ENCODE peak calls at places on chromosomes 1 and 21, in five cellular contexts. J, T, A, C and K are unnamed samples.

GRCh38 chr1:239547987-239548386 is 161.6 kb downstream of the CHRM3 start:
- DNase-seq in C (no peak), A (no peak), J (no peak), T (no peak), K (no peak)

GRCh38 chr1:116489231-116489697 is 81.6 kb downstream of the CD58 start:
- DNase-seq in J (peak; percentile 46), T (peak; percentile 11), C (no peak), A (peak; percentile 84), K (no peak)

GRCh38 chr1:7403265-7404045 is 367.6 kb upstream of the VAMP3 start:
- DNase-seq in C (no peak), J (peak; percentile 19), A (peak; percentile 2), T (peak; percentile 34), K (peak; percentile 17)

GRCh38 chr1:101506541-101507164 is 269.8 kb downstream of the S1PR1 start:
- DNase-seq in A (peak; percentile 6), T (peak; percentile 35), J (no peak), C (no peak), K (no peak)

GRCh38 chr1:26922201-26922729 is 722 bp downstream of the NUDC start:
- DNase-seq in A (no peak), J (no peak), C (no peak), T (peak; percentile 29), K (no peak)

GRCh38 chr1:87428883-87429282 is 100.2 kb downstream of the LMO4 start:
- DNase-seq in J (no peak), T (no peak), C (no peak), A (no peak), K (no peak)

GRCh38 chr1:8394456-8395321 is 76.8 kb downstream of the SLC45A1 start:
- DNase-seq in A (no peak), J (no peak), T (no peak), C (no peak), K (no peak)

GRCh38 chr1:109770331-109771095 is 6.8 kb upstream of the EPS8L3 start:
- DNase-seq in J (peak; percentile 20), C (no peak), A (no peak), T (no peak), K (no peak)

GRCh38 chr21:27582946-27583270 is 616.0 kb upstream of the ADAMTS5 start:
- DNase-seq in T (no peak), C (no peak), J (no peak), A (no peak), K (no peak)

GRCh38 chr1:160837558-160838205 is 25.0 kb downstream of the CD244 start:
- DNase-seq in A (no peak), T (no peak), J (peak; percentile 50), C (peak; percentile 51), K (no peak)

GRCh38 chr1:69737527-69738176 is 169.9 kb downstream of the LRRC7 start:
- DNase-seq in T (peak; percentile 64), J (no peak), C (no peak), A (peak; percentile 15), K (peak; percentile 34)

GRCh38 chr1:164891615-164892014 is 332.6 kb downstream of the PBX1 start:
- DNase-seq in C (no peak), T (peak; percentile 12), A (no peak), J (no peak), K (no peak)

GRCh38 chr1:225744745-225745144 is 32.9 kb upstream of the SRP9 start:
- DNase-seq in A (no peak), C (no peak), T (no peak), J (no peak), K (no peak)

GRCh38 chr21:34598931-34599400 is 15.9 kb downstream of the RCAN1 start:
- DNase-seq in A (no peak), C (no peak), J (no peak), T (no peak), K (no peak)

GRCh38 chr1:45924736-45925135 is 121.3 kb downstream of the MAST2 start:
- DNase-seq in C (no peak), T (peak; percentile 10), J (no peak), A (no peak), K (no peak)

GRCh38 chr1:117067528-117068370 is 7.6 kb downstream of the TTF2 start:
- DNase-seq in T (peak; percentile 41), J (peak; percentile 65), A (peak; percentile 34), C (peak; percentile 47), K (peak; percentile 56)

GRCh38 chr1:23556661-23557470 is 2.4 kb downstream of the ID3 start:
- DNase-seq in C (no peak), A (no peak), J (no peak), T (peak; percentile 82), K (no peak)

GRCh38 chr1:156623946-156624813 is 5.0 kb downstream of the HAPLN2 start:
- DNase-seq in J (peak; percentile 47), C (peak; percentile 51), A (no peak), T (peak; percentile 78), K (no peak)

GRCh38 chr1:202237052-202237451 is 43.5 kb downstream of the LGR6 start:
- DNase-seq in A (no peak), C (no peak), J (no peak), T (peak; percentile 79), K (no peak)

GRCh38 chr1:157090196-157090647 is 9.4 kb downstream of the ETV3L start:
- DNase-seq in T (peak; percentile 77), C (peak; percentile 87), J (peak; percentile 92), A (peak; percentile 77), K (peak; percentile 88)

GRCh38 chr1:15966081-15966955 is 9.6 kb downstream of the ZBTB17 start:
- DNase-seq in A (no peak), T (no peak), J (peak; percentile 32), C (no peak), K (no peak)

GRCh38 chr1:182610606-182611194 is 6.5 kb upstream of the RGS16 start:
- DNase-seq in T (no peak), C (no peak), J (no peak), A (no peak), K (no peak)

GRCh38 chr21:33360871-33361602 is 36.3 kb downstream of the IFNAR1 start:
- DNase-seq in T (peak; percentile 76), A (peak; percentile 71), C (peak; percentile 77), J (peak; percentile 82), K (peak; percentile 81)

DNA sequence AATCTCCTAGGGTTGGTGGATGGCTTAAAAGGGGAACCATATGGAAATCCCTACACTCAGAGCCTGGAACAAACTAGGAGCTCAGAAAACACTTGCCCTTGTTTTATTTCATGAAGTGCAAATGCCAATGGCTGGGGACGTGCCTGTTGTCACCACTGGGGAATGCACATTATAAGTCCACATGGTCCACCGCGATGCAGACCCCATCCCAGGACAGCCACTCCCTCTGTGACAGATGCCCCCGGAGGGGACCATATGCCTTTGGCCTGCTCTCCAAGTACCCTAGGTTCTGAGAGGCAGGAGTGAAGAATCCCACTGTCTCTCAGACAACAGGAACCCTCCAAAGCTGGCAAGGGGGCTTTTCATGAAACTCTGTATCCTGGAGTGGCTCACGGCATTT is 42.3 kb downstream of the LRP8 start:
- DNase-seq in C (no peak), J (no peak), T (no peak), A (no peak), K (no peak)
- H3K4me1 ChIP-seq in C (no peaks in the 10 kb centered on the region), J (no peaks in the 10 kb centered on the region), T (no peaks in the 10 kb centered on the region), A (no peaks in the 10 kb centered on the region), K (no peaks in the 10 kb centered on the region)

DNA sequence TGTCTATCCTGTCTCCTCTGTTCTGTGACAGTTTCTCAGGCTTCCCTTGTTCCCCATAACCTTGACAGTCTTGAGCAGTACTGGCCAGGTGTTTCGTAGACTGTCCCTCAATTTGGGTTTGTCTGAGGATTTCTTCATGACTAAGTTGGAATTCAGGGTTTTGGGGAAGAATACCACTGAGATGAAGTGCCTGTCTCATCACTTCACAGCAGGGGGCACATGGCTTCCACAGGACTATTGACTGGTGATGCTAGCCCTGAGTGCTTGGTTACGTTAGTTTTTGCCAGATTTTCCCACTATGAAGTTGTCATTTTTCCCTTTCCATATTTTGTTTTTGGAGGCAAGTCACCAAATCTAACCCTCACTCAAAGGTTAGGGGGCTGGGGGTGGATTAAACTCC is 45.7 kb downstream of the CDCP2 start:
- DNase-seq in C (no peak), A (no peak), J (no peak), T (no peak), K (no peak)
- TF ChIP-seq CTCF in C (no peak), A (peak; percentile 7), J (no peak), T (no peak), K (no peak)

DNA sequence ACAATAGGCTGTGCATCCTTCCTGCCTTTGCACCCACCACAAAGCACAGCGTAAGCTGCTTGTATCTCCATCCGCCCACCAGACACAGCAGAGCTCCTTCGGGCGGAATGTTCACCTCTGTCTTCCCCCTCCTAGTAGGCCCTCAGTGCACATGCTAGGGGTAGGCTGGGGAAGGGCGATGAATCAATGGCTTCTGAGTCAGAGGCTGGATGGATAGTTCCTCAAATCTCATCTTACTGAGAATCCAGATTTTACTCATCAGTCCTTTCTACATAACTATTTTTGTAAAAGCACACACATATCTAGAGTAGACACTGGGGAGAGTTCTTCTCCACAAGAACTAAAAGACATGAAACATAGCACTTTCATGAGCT is 73.8 kb downstream of the BCAR3 start:
- DNase-seq in T (no peak), C (no peak), A (no peak), J (no peak), K (no peak)
- H3K4me1 ChIP-seq in T (peaks cover 76% of the 10 kb centered on the region), C (peaks cover 56% of the 10 kb centered on the region), A (no peaks in the 10 kb centered on the region), J (peaks cover 28% of the 10 kb centered on the region), K (peaks cover 22% of the 10 kb centered on the region)

GRCh38 chr21:16640297-16641027 is 872.4 kb upstream of the CXADR start:
- DNase-seq in T (no peak), C (no peak), A (no peak), J (no peak), K (no peak)

GRCh38 chr21:16633851-16634521 is 878.9 kb upstream of the CXADR start:
- DNase-seq in J (no peak), C (no peak), A (no peak), T (no peak), K (no peak)

DNA sequence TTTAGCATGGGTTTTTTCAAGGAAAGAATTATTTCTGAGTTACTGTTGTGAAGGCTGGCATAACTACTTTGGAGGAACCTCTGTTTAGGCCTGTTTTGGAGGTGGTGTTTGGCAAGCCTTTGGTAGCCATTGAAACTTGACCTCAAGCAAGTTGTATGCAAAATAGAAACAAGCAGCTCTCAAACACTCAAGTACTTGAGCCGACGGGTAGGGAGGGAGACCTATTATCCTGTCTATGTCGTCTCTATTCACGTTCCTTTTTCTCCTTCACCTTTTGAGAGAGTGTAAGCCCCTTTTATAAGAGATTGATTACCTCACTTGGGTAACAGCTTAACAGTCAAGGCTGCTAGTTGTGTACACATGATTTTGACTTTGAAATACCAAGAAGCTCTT is 878.3 kb upstream of the CXADR start:
- DNase-seq in C (no peak), T (no peak), A (no peak), J (no peak), K (no peak)
- TF ChIP-seq CTCF in C (no peak), T (no peak), A (no peak), J (no peak), K (no peak)

DNA sequence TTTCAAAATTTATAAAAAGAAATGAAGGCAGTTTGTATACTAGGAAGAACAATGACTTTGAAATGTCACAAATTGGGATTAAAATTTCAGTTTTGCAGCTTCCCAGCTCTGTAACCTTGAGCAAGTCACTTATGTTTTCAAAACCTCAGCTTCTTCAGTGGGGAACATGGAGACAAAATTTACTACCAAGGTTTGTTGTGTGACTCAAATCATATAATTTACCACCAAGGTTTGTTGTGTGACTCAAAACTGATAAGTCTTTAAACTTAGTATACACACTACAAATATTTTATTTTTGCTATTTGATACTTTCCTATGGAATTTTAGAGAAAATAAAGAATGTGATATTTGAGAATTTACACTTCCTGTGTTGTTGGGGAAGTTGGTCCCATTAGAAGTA is 219.9 kb downstream of the KCTD3 start:
- DNase-seq in C (no peak), J (no peak), A (no peak), T (no peak), K (no peak)
- H3K4me1 ChIP-seq in C (no peaks in the 10 kb centered on the region), J (no peaks in the 10 kb centered on the region), A (no peaks in the 10 kb centered on the region), T (no peaks in the 10 kb centered on the region), K (no peaks in the 10 kb centered on the region)